ENCODE peak calls at places on chromosomes 1 and 21, in six cellular contexts. One of them, this sample, is unnamed.

GRCh38 chr21:35909456-35910178 is 150.7 kb downstream of the SETD4 start:
- DNase-seq in upper lobe of right lung: no peak
- DNase-seq in tibial artery: no peak
- DNase-seq in lower lobe of right lung: no peak
- DNase-seq in endodermal cell: no peak
- DNase-seq in choroid plexus epithelial cell: no peak
- DNase-seq in this sample: no peak

GRCh38 chr1:148353461-148354283 is 129.4 kb downstream of the PPIAL4G start:
- DNase-seq in upper lobe of right lung: no peak
- DNase-seq in endodermal cell: peak; percentile 91
- DNase-seq in lower lobe of right lung: no peak
- DNase-seq in tibial artery: no peak
- DNase-seq in choroid plexus epithelial cell: peak; percentile 82
- DNase-seq in this sample: peak; percentile 68

GRCh38 chr1:25703671-25704637 is 87.4 kb downstream of the MAN1C1 start:
- DNase-seq in choroid plexus epithelial cell: no peak
- DNase-seq in tibial artery: no peak
- DNase-seq in endodermal cell: no peak
- DNase-seq in lower lobe of right lung: no peak
- DNase-seq in upper lobe of right lung: no peak
- DNase-seq in this sample: no peak

GRCh38 chr1:115377411-115377810 is 39.4 kb upstream of the NGF start:
- DNase-seq in endodermal cell: no peak
- DNase-seq in upper lobe of right lung: no peak
- DNase-seq in lower lobe of right lung: no peak
- DNase-seq in choroid plexus epithelial cell: peak; percentile 28
- DNase-seq in tibial artery: no peak
- DNase-seq in this sample: no peak

GRCh38 chr1:26083246-26083645 is 15.8 kb upstream of the TRIM63 start:
- DNase-seq in endodermal cell: no peak
- DNase-seq in choroid plexus epithelial cell: peak; percentile 46
- DNase-seq in upper lobe of right lung: no peak
- DNase-seq in tibial artery: no peak
- DNase-seq in lower lobe of right lung: no peak
- DNase-seq in this sample: no peak

GRCh38 chr1:178361847-178362246 is 134.9 kb downstream of the CLEC20A start:
- DNase-seq in tibial artery: no peak
- DNase-seq in upper lobe of right lung: no peak
- DNase-seq in lower lobe of right lung: no peak
- DNase-seq in endodermal cell: no peak
- DNase-seq in choroid plexus epithelial cell: no peak
- DNase-seq in this sample: no peak

GRCh38 chr1:235898126-235898525 is 31.4 kb upstream of the LYST start:
- DNase-seq in endodermal cell: no peak
- DNase-seq in tibial artery: no peak
- DNase-seq in lower lobe of right lung: no peak
- DNase-seq in choroid plexus epithelial cell: no peak
- DNase-seq in upper lobe of right lung: no peak
- DNase-seq in this sample: no peak

GRCh38 chr1:41641483-41641829 is 157.0 kb upstream of the EDN2 start:
- DNase-seq in choroid plexus epithelial cell: no peak
- DNase-seq in endodermal cell: no peak
- DNase-seq in lower lobe of right lung: no peak
- DNase-seq in upper lobe of right lung: peak; percentile 15
- DNase-seq in tibial artery: no peak
- DNase-seq in this sample: no peak

GRCh38 chr1:151372411-151372934 is at the start of gene SELENBP1:
- DNase-seq in lower lobe of right lung: peak; percentile 89
- DNase-seq in choroid plexus epithelial cell: peak; percentile 79
- DNase-seq in tibial artery: peak; percentile 82
- DNase-seq in endodermal cell: peak; percentile 86
- DNase-seq in upper lobe of right lung: peak; percentile 91
- DNase-seq in this sample: peak; percentile 26

GRCh38 chr1:86201321-86201720 is 44.7 kb upstream of the COL24A1 start:
- DNase-seq in upper lobe of right lung: no peak
- DNase-seq in lower lobe of right lung: no peak
- DNase-seq in choroid plexus epithelial cell: no peak
- DNase-seq in endodermal cell: no peak
- DNase-seq in tibial artery: no peak
- DNase-seq in this sample: no peak

GRCh38 chr1:39061951-39062350 is 35.8 kb downstream of the NDUFS5 start:
- DNase-seq in tibial artery: no peak
- DNase-seq in upper lobe of right lung: no peak
- DNase-seq in lower lobe of right lung: no peak
- DNase-seq in choroid plexus epithelial cell: peak; percentile 74
- DNase-seq in endodermal cell: no peak
- DNase-seq in this sample: no peak

GRCh38 chr1:198934414-198934813 is 295.6 kb downstream of the PTPRC start:
- DNase-seq in tibial artery: no peak
- DNase-seq in endodermal cell: no peak
- DNase-seq in choroid plexus epithelial cell: no peak
- DNase-seq in lower lobe of right lung: no peak
- DNase-seq in upper lobe of right lung: no peak
- DNase-seq in this sample: no peak

GRCh38 chr1:154765970-154766369 is 104.1 kb downstream of the KCNN3 start:
- DNase-seq in upper lobe of right lung: peak; percentile 33
- DNase-seq in endodermal cell: peak; percentile 76
- DNase-seq in choroid plexus epithelial cell: peak; percentile 68
- DNase-seq in tibial artery: no peak
- DNase-seq in lower lobe of right lung: no peak
- DNase-seq in this sample: no peak

GRCh38 chr1:179554394-179554793 is 21.4 kb downstream of the NPHS2 start:
- DNase-seq in tibial artery: no peak
- DNase-seq in lower lobe of right lung: no peak
- DNase-seq in endodermal cell: no peak
- DNase-seq in choroid plexus epithelial cell: no peak
- DNase-seq in upper lobe of right lung: no peak
- DNase-seq in this sample: no peak

GRCh38 chr21:34011660-34012059 is 61.7 kb upstream of the MRPS6 start:
- DNase-seq in tibial artery: no peak
- DNase-seq in choroid plexus epithelial cell: no peak
- DNase-seq in upper lobe of right lung: no peak
- DNase-seq in lower lobe of right lung: no peak
- DNase-seq in endodermal cell: no peak
- DNase-seq in this sample: no peak

GRCh38 chr21:35014302-35015044 is 34.6 kb downstream of the RUNX1 start:
- DNase-seq in endodermal cell: peak; percentile 19
- DNase-seq in upper lobe of right lung: no peak
- DNase-seq in tibial artery: no peak
- DNase-seq in choroid plexus epithelial cell: no peak
- DNase-seq in lower lobe of right lung: no peak
- DNase-seq in this sample: no peak

GRCh38 chr1:8121261-8122159 is 95.4 kb upstream of the ERRFI1 start:
- DNase-seq in tibial artery: peak; percentile 87
- DNase-seq in endodermal cell: no peak
- DNase-seq in upper lobe of right lung: no peak
- DNase-seq in lower lobe of right lung: no peak
- DNase-seq in choroid plexus epithelial cell: peak; percentile 94
- DNase-seq in this sample: no peak

GRCh38 chr1:165129568-165130164 is 226.8 kb downstream of the LMX1A start:
- DNase-seq in choroid plexus epithelial cell: peak; percentile 62
- DNase-seq in upper lobe of right lung: peak; percentile 68
- DNase-seq in lower lobe of right lung: peak; percentile 57
- DNase-seq in endodermal cell: peak; percentile 96
- DNase-seq in tibial artery: peak; percentile 24
- DNase-seq in this sample: no peak

GRCh38 chr1:215606564-215607168 is 39.6 kb downstream of the KCTD3 start:
- DNase-seq in endodermal cell: no peak
- DNase-seq in choroid plexus epithelial cell: peak; percentile 48
- DNase-seq in lower lobe of right lung: no peak
- DNase-seq in tibial artery: no peak
- DNase-seq in upper lobe of right lung: no peak
- DNase-seq in this sample: no peak

GRCh38 chr1:162541619-162542141 is 19.8 kb upstream of the UAP1 start:
- DNase-seq in endodermal cell: no peak
- DNase-seq in lower lobe of right lung: no peak
- DNase-seq in choroid plexus epithelial cell: peak; percentile 94
- DNase-seq in upper lobe of right lung: no peak
- DNase-seq in tibial artery: peak; percentile 78
- DNase-seq in this sample: peak; percentile 78

GRCh38 chr1:34162852-34163766 is 1.9 kb downstream of the CSMD2 start:
- DNase-seq in tibial artery: peak; percentile 72
- DNase-seq in lower lobe of right lung: peak; percentile 75
- DNase-seq in upper lobe of right lung: peak; percentile 89
- DNase-seq in choroid plexus epithelial cell: peak; percentile 69
- DNase-seq in endodermal cell: peak; percentile 95
- DNase-seq in this sample: peak; percentile 47

GRCh38 chr1:39955547-39956539 is 898 bp downstream of the MFSD2A start:
- DNase-seq in choroid plexus epithelial cell: peak; percentile 52
- DNase-seq in endodermal cell: peak; percentile 64
- DNase-seq in lower lobe of right lung: no peak
- DNase-seq in tibial artery: no peak
- DNase-seq in upper lobe of right lung: no peak
- DNase-seq in this sample: no peak

GRCh38 chr1:185813401-185813979 is 79.3 kb downstream of the HMCN1 start:
- DNase-seq in lower lobe of right lung: no peak
- DNase-seq in choroid plexus epithelial cell: peak; percentile 87
- DNase-seq in endodermal cell: no peak
- DNase-seq in upper lobe of right lung: no peak
- DNase-seq in tibial artery: no peak
- DNase-seq in this sample: peak; percentile 50

GRCh38 chr1:4700801-4701200 is 46.4 kb downstream of the AJAP1 start:
- DNase-seq in upper lobe of right lung: no peak
- DNase-seq in lower lobe of right lung: no peak
- DNase-seq in tibial artery: no peak
- DNase-seq in endodermal cell: no peak
- DNase-seq in choroid plexus epithelial cell: no peak
- DNase-seq in this sample: no peak

GRCh38 chr1:53417003-53417402 is 42.2 kb upstream of the DMRTB1 start:
- DNase-seq in choroid plexus epithelial cell: no peak
- DNase-seq in upper lobe of right lung: no peak
- DNase-seq in tibial artery: no peak
- DNase-seq in lower lobe of right lung: no peak
- DNase-seq in endodermal cell: peak; percentile 90
- DNase-seq in this sample: no peak

GRCh38 chr1:147822292-147822691 is 61.9 kb upstream of the GJA5 start:
- DNase-seq in endodermal cell: peak; percentile 8
- DNase-seq in lower lobe of right lung: no peak
- DNase-seq in upper lobe of right lung: no peak
- DNase-seq in tibial artery: no peak
- DNase-seq in choroid plexus epithelial cell: no peak
- DNase-seq in this sample: no peak

GRCh38 chr1:247857069-247857985 is at the start of gene TRIM58:
- DNase-seq in choroid plexus epithelial cell: no peak
- DNase-seq in lower lobe of right lung: peak; percentile 51
- DNase-seq in endodermal cell: no peak
- DNase-seq in upper lobe of right lung: peak; percentile 66
- DNase-seq in tibial artery: no peak
- DNase-seq in this sample: no peak

GRCh38 chr1:70961374-70961773 is 86.2 kb downstream of the PTGER3 start:
- DNase-seq in lower lobe of right lung: no peak
- DNase-seq in choroid plexus epithelial cell: no peak
- DNase-seq in tibial artery: no peak
- DNase-seq in upper lobe of right lung: no peak
- DNase-seq in endodermal cell: no peak
- DNase-seq in this sample: no peak

GRCh38 chr1:22314676-22315075 is 137.0 kb upstream of the ZBTB40 start:
- DNase-seq in lower lobe of right lung: no peak
- DNase-seq in tibial artery: no peak
- DNase-seq in upper lobe of right lung: no peak
- DNase-seq in choroid plexus epithelial cell: no peak
- DNase-seq in endodermal cell: no peak
- DNase-seq in this sample: no peak

GRCh38 chr1:186923434-186923833 is 94.7 kb downstream of the PLA2G4A start:
- DNase-seq in endodermal cell: no peak
- DNase-seq in lower lobe of right lung: no peak
- DNase-seq in tibial artery: no peak
- DNase-seq in upper lobe of right lung: no peak
- DNase-seq in choroid plexus epithelial cell: peak; percentile 21
- DNase-seq in this sample: no peak

GRCh38 chr1:116769561-116769977 is 15.3 kb downstream of the CD2 start:
- DNase-seq in choroid plexus epithelial cell: peak; percentile 28
- DNase-seq in endodermal cell: no peak
- DNase-seq in lower lobe of right lung: no peak
- DNase-seq in tibial artery: no peak
- DNase-seq in upper lobe of right lung: no peak
- DNase-seq in this sample: no peak

GRCh38 chr1:20575544-20576056 is 13.3 kb upstream of the CDA start:
- DNase-seq in choroid plexus epithelial cell: no peak
- DNase-seq in upper lobe of right lung: no peak
- DNase-seq in lower lobe of right lung: no peak
- DNase-seq in endodermal cell: no peak
- DNase-seq in tibial artery: no peak
- DNase-seq in this sample: no peak
- TF ChIP-seq CTCF in choroid plexus epithelial cell: no peak
- TF ChIP-seq CTCF in upper lobe of right lung: no peak
- TF ChIP-seq CTCF in lower lobe of right lung: no peak
- TF ChIP-seq CTCF in endodermal cell: no peak
- TF ChIP-seq CTCF in tibial artery: peak; percentile 1
- TF ChIP-seq CTCF in this sample: no peak

DNA sequence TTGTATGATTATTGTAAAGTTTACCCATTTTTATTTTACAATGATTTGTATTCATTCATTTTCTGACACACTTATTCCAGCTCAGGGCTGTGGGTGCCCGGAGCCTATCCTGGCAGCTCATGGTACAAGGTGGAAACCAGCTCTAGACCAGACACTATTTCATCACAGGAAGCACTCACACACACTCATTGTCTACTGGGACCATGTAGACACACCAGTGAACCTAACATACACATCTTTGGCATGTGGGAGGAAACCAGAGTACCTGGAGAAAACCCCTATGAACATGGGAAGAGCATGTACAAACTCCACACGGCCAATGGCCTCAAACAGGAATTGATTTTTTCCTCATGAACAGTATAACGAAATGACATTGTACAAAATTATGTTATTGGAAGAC is 2.4 kb downstream of the DTL start:
- DNase-seq in tibial artery: no peak
- DNase-seq in choroid plexus epithelial cell: no peak
- DNase-seq in upper lobe of right lung: no peak
- DNase-seq in lower lobe of right lung: no peak
- DNase-seq in endodermal cell: no peak
- DNase-seq in this sample: no peak
- H3K4me3 ChIP-seq in tibial artery: no peak overlapping the region
- H3K4me3 ChIP-seq in choroid plexus epithelial cell: no peak overlapping the region
- H3K4me3 ChIP-seq in upper lobe of right lung: no peak overlapping the region
- H3K4me3 ChIP-seq in lower lobe of right lung: no peak overlapping the region
- H3K4me3 ChIP-seq in endodermal cell: peak overlapping the region; percentile 92
- H3K4me3 ChIP-seq in this sample: peak overlapping the region; percentile 94

DNA sequence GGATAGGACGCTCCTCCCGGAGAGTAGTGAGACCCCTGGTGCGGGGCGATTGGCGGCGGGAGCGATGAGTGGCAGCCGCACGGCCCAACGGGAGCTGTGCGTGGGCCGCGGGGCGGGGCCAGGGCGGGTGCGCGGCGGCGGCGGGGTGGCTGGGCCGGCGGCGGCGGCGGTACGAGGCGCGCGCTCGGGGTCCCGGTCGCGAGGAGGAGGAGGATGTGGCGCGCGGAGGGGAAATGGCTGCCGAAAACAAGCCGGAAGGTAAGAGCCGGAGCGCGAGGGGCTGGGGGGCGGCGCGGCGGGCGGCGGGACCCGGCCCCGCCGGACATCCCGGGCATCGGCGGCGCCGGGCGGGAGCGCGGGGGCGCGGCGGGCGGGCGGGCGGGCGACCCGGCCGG is at the start of gene CAMTA1:
- DNase-seq in endodermal cell: no peak
- DNase-seq in choroid plexus epithelial cell: no peak
- DNase-seq in lower lobe of right lung: no peak
- DNase-seq in upper lobe of right lung: no peak
- DNase-seq in tibial artery: no peak
- DNase-seq in this sample: no peak
- TF ChIP-seq CTCF in endodermal cell: no peak
- TF ChIP-seq CTCF in choroid plexus epithelial cell: no peak
- TF ChIP-seq CTCF in lower lobe of right lung: no peak
- TF ChIP-seq CTCF in upper lobe of right lung: no peak
- TF ChIP-seq CTCF in tibial artery: no peak
- TF ChIP-seq CTCF in this sample: no peak

GRCh38 chr1:5814046-5814619 is 178.1 kb downstream of the NPHP4 start:
- DNase-seq in upper lobe of right lung: peak; percentile 41
- DNase-seq in tibial artery: no peak
- DNase-seq in lower lobe of right lung: no peak
- DNase-seq in choroid plexus epithelial cell: no peak
- DNase-seq in endodermal cell: no peak
- DNase-seq in this sample: no peak
- H3K4me3 ChIP-seq in upper lobe of right lung: no peak overlapping the region
- H3K4me3 ChIP-seq in tibial artery: no peak overlapping the region
- H3K4me3 ChIP-seq in lower lobe of right lung: no peak overlapping the region
- H3K4me3 ChIP-seq in choroid plexus epithelial cell: no peak overlapping the region
- H3K4me3 ChIP-seq in endodermal cell: no peak overlapping the region
- H3K4me3 ChIP-seq in this sample: no peak overlapping the region